ENCODE peak calls at places on chromosome 22, in seven cellular contexts. E is mucosa of descending colon, N is GM13977, L is astrocyte of the spinal cord, P is lower leg skin, H is right atrium auricular region, Y is Calu3. K is an unnamed sample.

GRCh38 chr22:21948824-21949568 is 3.7 kb downstream of the PPM1F start:
- DNase-seq in E (no peak), N (no peak), L (no peak), P (no peak), H (no peak), Y (no peak), K (no peak)

GRCh38 chr22:17965538-17966402 is 58.6 kb downstream of the MICAL3 start:
- DNase-seq in E (no peak), N (no peak), L (no peak), P (no peak), H (no peak), Y (no peak), K (no peak)

GRCh38 chr22:46813816-46814597 is 51.6 kb downstream of the TBC1D22A start:
- DNase-seq in E (no peak), N (no peak), L (peak; percentile 47), P (no peak), H (no peak), Y (peak; percentile 34), K (no peak)

GRCh38 chr22:46239261-46240048 is 10.6 kb downstream of the CDPF1 start:
- DNase-seq in E (no peak), N (no peak), L (no peak), P (no peak), H (no peak), Y (no peak), K (no peak)

GRCh38 chr22:46145896-46146295 is 4.4 kb upstream of the PPARA start:
- DNase-seq in E (no peak), N (no peak), L (no peak), P (no peak), H (no peak), Y (no peak), K (no peak)

GRCh38 chr22:48188211-48188845 is 1425.9 kb downstream of the TBC1D22A start:
- DNase-seq in E (peak; percentile 17), N (no peak), L (no peak), P (no peak), H (no peak), Y (no peak), K (no peak)

GRCh38 chr22:22348127-22348814 is 103.7 kb downstream of the VPREB1 start:
- DNase-seq in E (no peak), N (no peak), L (no peak), P (no peak), H (no peak), Y (peak; percentile 49), K (no peak)

GRCh38 chr22:44758354-44758969 is 6.1 kb downstream of the ARHGAP8 start:
- DNase-seq in E (no peak), N (no peak), L (peak; percentile 52), P (no peak), H (no peak), Y (no peak), K (no peak)

GRCh38 chr22:32206774-32207758 is 2.2 kb upstream of the RFPL2 start:
- DNase-seq in E (peak; percentile 62), N (peak; percentile 51), L (peak; percentile 7), P (no peak), H (no peak), Y (peak; percentile 68), K (no peak)

GRCh38 chr22:35399114-35399677 is 744 bp upstream of the MCM5 start:
- DNase-seq in E (no peak), N (no peak), L (peak; percentile 1), P (no peak), H (no peak), Y (peak; percentile 12), K (no peak)

GRCh38 chr22:49351761-49352221 is 475.9 kb downstream of the BRD1 start:
- DNase-seq in E (no peak), N (no peak), L (no peak), P (no peak), H (no peak), Y (no peak), K (no peak)

GRCh38 chr22:39732625-39733024 is 160.9 kb downstream of the ENTHD1 start:
- DNase-seq in E (no peak), N (no peak), L (no peak), P (no peak), H (no peak), Y (no peak), K (no peak)

GRCh38 chr22:41201146-41201545 is 4.0 kb upstream of the L3MBTL2 start:
- DNase-seq in E (no peak), N (no peak), L (no peak), P (no peak), H (no peak), Y (peak; percentile 30), K (no peak)

GRCh38 chr22:41203118-41203517 is 2.0 kb upstream of the L3MBTL2 start:
- DNase-seq in E (no peak), N (no peak), L (no peak), P (no peak), H (no peak), Y (no peak), K (no peak)

GRCh38 chr22:41193829-41194228 is 11.3 kb upstream of the L3MBTL2 start:
- DNase-seq in E (no peak), N (no peak), L (no peak), P (no peak), H (no peak), Y (no peak), K (no peak)

GRCh38 chr22:41197046-41197807 is 7.9 kb upstream of the L3MBTL2 start:
- DNase-seq in E (peak; percentile 89), N (peak; percentile 93), L (peak; percentile 39), P (peak; percentile 61), H (peak; percentile 69), Y (peak; percentile 84), K (peak; percentile 57)

DNA sequence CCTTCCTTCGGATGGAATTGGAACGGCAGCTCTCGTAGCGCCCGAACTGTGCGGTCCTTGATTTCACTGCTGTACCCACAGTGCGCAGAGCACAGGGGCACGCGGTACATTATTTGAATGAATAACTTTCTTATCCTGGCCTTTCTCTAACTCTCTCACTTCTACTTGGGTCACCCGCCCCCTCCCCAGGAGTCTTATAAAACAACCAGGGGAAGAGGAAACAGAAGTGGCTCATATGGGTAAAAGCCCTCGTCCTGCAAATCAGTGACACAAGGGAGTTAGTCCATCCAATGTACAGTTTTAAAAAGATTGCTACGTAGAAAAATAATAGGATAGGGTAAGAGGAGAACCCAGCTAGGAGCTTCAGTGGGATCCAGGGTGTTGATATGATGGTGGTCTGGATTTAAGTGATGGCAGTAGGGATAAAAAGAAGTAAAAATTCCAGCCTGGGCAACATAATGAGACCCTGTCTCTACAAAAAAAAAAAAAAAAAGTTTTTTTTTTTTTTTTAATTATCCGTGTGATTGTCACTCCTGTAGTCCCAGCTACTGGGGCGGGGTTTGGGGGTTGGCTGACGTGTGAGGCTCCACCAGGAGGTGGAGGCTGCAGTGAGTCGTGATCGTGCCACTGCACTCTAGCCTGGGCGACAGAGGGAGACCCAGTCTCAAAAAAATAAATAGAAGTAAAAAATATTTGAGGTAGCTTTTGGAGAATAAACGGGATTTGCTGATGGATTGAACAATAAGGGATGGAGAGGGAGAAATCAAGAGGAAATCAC is 7.1 kb upstream of the L3MBTL2 start:
- DNase-seq in E (peak; percentile 59), N (no peak), L (no peak), P (no peak), H (no peak), Y (peak; percentile 66), K (no peak)
- TF ChIP-seq CTCF in E (no peak), N (no peak), L (no peak), P (no peak), H (no peak), Y (no peak), K (no peak)

GRCh38 chr22:27588273-27588672 is 213.3 kb downstream of the MN1 start:
- DNase-seq in E (no peak), N (no peak), L (no peak), P (no peak), H (no peak), Y (peak; percentile 32), K (no peak)
- TF ChIP-seq CTCF in E (no peak), N (no peak), L (no peak), P (no peak), H (no peak), Y (no peak), K (no peak)

GRCh38 chr22:28838971-28839370 is 38.6 kb upstream of the XBP1 start:
- DNase-seq in E (no peak), N (no peak), L (no peak), P (no peak), H (no peak), Y (no peak), K (no peak)

GRCh38 chr22:28837640-28838039 is 37.3 kb upstream of the XBP1 start:
- DNase-seq in E (no peak), N (no peak), L (no peak), P (no peak), H (no peak), Y (no peak), K (no peak)

GRCh38 chr22:28843633-28844032 is 39.7 kb upstream of the ZNRF3 start:
- DNase-seq in E (no peak), N (no peak), L (no peak), P (no peak), H (no peak), Y (no peak), K (no peak)

GRCh38 chr22:28835630-28836189 is 35.3 kb upstream of the XBP1 start:
- DNase-seq in E (no peak), N (no peak), L (no peak), P (no peak), H (no peak), Y (no peak), K (no peak)

GRCh38 chr22:28841111-28841510 is 40.7 kb upstream of the XBP1 start:
- DNase-seq in E (no peak), N (no peak), L (no peak), P (no peak), H (no peak), Y (no peak), K (no peak)
- TF ChIP-seq CTCF in E (no peak), N (no peak), L (no peak), P (no peak), H (no peak), Y (no peak), K (no peak)

DNA sequence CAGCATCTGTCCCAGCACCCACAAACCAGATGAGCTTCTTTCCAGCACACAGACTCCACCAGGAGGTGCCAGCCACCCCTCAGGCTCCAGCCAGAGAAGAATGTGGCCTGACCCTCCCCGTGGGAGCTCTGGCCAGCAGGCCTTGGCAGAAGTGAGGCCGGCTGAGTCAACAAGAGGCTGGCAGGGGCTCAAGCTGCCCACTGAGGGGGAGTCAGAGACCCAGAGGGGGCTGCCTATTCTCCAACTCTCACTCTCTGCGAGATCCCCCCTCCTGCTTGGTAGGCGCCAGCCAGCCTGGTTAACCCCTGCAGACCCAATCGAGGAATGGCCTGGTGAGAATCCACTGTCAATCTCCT is 10.6 kb upstream of the CDC42EP1 start:
- DNase-seq in E (no peak), N (no peak), L (peak; percentile 69), P (no peak), H (no peak), Y (peak; percentile 72), K (no peak)
- TF ChIP-seq CTCF in E (no peak), N (no peak), L (peak; percentile 52), P (no peak), H (no peak), Y (peak; percentile 25), K (no peak)

GRCh38 chr22:38518620-38519019 is 12.5 kb upstream of the DDX17 start:
- DNase-seq in E (peak; percentile 63), N (no peak), L (no peak), P (no peak), H (no peak), Y (no peak), K (no peak)

GRCh38 chr22:38513063-38513462 is 7.0 kb upstream of the DDX17 start:
- DNase-seq in E (peak; percentile 36), N (peak; percentile 32), L (no peak), P (no peak), H (no peak), Y (peak; percentile 45), K (no peak)
- TF ChIP-seq CTCF in E (no peak), N (peak; percentile 63), L (no peak), P (no peak), H (no peak), Y (no peak), K (no peak)

K was measured in omental fat pad.